ENCODE peak calls at places on chromosomes 2 and 18, in eight cellular contexts. V, X, Q, W, K, T, E and Z are unnamed samples.

GRCh38 chr2:219254590-219255219 is 987 bp upstream of the TUBA4A start:
- DNase-seq in E (no peak), Q (peak; percentile 39), V (peak; percentile 58), X (no peak), T (no peak), K (peak; percentile 56), W (peak; percentile 81), Z (no peak)

GRCh38 chr18:22307528-22307927 is 110.2 kb downstream of the CTAGE1 start:
- DNase-seq in T (no peak), V (no peak), E (no peak), X (no peak), W (peak; percentile 81), Q (no peak), K (no peak), Z (no peak)

GRCh38 chr2:128162266-128162665 is 71.3 kb downstream of the UGGT1 start:
- DNase-seq in W (peak; percentile 83), V (no peak), K (no peak), T (no peak), E (no peak), X (no peak), Q (no peak), Z (no peak)

GRCh38 chr18:52869942-52870907 is 530.2 kb downstream of the DCC start:
- DNase-seq in X (no peak), E (no peak), T (no peak), W (no peak), V (no peak), Q (no peak), K (no peak), Z (no peak)

GRCh38 chr2:112644933-112645395 is 775 bp upstream of the SLC20A1 start:
- DNase-seq in K (no peak), V (no peak), T (no peak), W (no peak), X (peak; percentile 74), E (no peak), Q (no peak), Z (peak; percentile 93)

GRCh38 chr2:16135196-16135912 is 195.0 kb downstream of the MYCN start:
- DNase-seq in V (no peak), W (no peak), T (no peak), X (no peak), Q (no peak), E (no peak), K (no peak), Z (no peak)

GRCh38 chr2:188974184-188974583 is at the start of gene COL3A1:
- DNase-seq in W (no peak), X (peak; percentile 88), V (peak; percentile 93), K (no peak), T (no peak), Q (no peak), E (no peak), Z (peak; percentile 84)

GRCh38 chr2:96772903-96773675 is 12.4 kb downstream of the CNNM4 start:
- DNase-seq in W (no peak), K (peak; percentile 57), E (no peak), Q (no peak), T (no peak), V (no peak), X (no peak), Z (peak; percentile 50)

GRCh38 chr2:199431748-199432213 is 26.0 kb downstream of the SATB2 start:
- DNase-seq in X (peak; percentile 20), K (no peak), W (no peak), Q (no peak), V (peak; percentile 47), E (no peak), T (peak; percentile 54), Z (no peak)

GRCh38 chr2:143474568-143474967 is 345.3 kb downstream of the ARHGAP15 start:
- DNase-seq in T (no peak), X (no peak), E (no peak), V (no peak), Q (no peak), K (no peak), W (no peak), Z (no peak)